ENCODE peak calls at places on chromosomes 3 and 15, in four cellular contexts. Z, E, I and C are unnamed samples.

GRCh38 chr3:23162939-23163338 is 40.2 kb upstream of the UBE2E2 start:
- DNase-seq in Z (no peak), I (no peak), E (no peak), C (no peak)

GRCh38 chr15:67096536-67097294 is 31.3 kb downstream of the SMAD3 start:
- DNase-seq in Z (no peak), E (no peak), I (no peak), C (no peak)

GRCh38 chr3:133472242-133472641 is 72.4 kb downstream of the BFSP2 start:
- DNase-seq in E (no peak), I (no peak), Z (peak), C (no peak)

GRCh38 chr15:90794538-90794937 is 73.8 kb upstream of the FURIN start:
- DNase-seq in I (no peak), Z (no peak), E (no peak), C (no peak)

GRCh38 chr3:31568649-31569048 is 35.9 kb downstream of the STT3B start:
- DNase-seq in Z (no peak), E (no peak), I (no peak), C (no peak)

GRCh38 chr3:189714991-189715961 is 84.1 kb downstream of the TP63 start:
- DNase-seq in E (no peak), Z (peak), I (no peak), C (peak)

GRCh38 chr3:165643433-165643824 is 193.8 kb downstream of the BCHE start:
- DNase-seq in E (no peak), Z (peak), I (no peak), C (peak)

GRCh38 chr3:129597087-129597791 is 9.2 kb downstream of the PLXND1 start:
- DNase-seq in Z (peak), E (no peak), I (no peak), C (peak)

GRCh38 chr3:168249539-168250414 is 154.1 kb upstream of the GOLIM4 start:
- DNase-seq in I (peak), E (peak), Z (peak), C (peak)

GRCh38 chr3:28151207-28151550 is 90.2 kb upstream of the CMC1 start:
- DNase-seq in E (no peak), Z (no peak), I (no peak), C (no peak)

GRCh38 chr3:47145272-47145671 is 18.6 kb downstream of the SETD2 start:
- DNase-seq in E (no peak), Z (no peak), I (no peak), C (no peak)